ENCODE peak calls at places on chromosomes 1 and 21, in six cellular contexts. B, P, K, W, C and F are unnamed samples.

GRCh38 chr1:14946567-14947285 is 206.8 kb upstream of the TMEM51 start:
- DNase-seq in B (no peak), P (peak), K (peak), W (no peak), C (no peak), F (peak)

GRCh38 chr1:2135425-2135824 is 59.1 kb downstream of the FAAP20 start:
- DNase-seq in B (no peak), P (peak), K (peak), W (no peak), C (no peak), F (peak)

GRCh38 chr21:45105906-45106485 is 31.6 kb downstream of the ADARB1 start:
- DNase-seq in B (no peak), P (no peak), K (no peak), W (no peak), C (no peak), F (no peak)

GRCh38 chr21:37507716-37508115 is 141.1 kb downstream of the DYRK1A start:
- DNase-seq in B (no peak), P (no peak), K (no peak), W (no peak), C (no peak), F (no peak)

GRCh38 chr1:226668173-226668560 is 70.9 kb downstream of the ITPKB start:
- DNase-seq in B (no peak), P (no peak), K (no peak), W (no peak), C (no peak), F (no peak)

GRCh38 chr1:28580706-28581530 is 11.1 kb upstream of the RAB42 start:
- DNase-seq in B (peak), P (peak), K (peak), W (peak), C (no peak), F (no peak)

GRCh38 chr1:98940680-98941079 is 64.0 kb downstream of the PLPPR5 start:
- DNase-seq in B (no peak), P (peak), K (peak), W (no peak), C (no peak), F (no peak)

GRCh38 chr1:221845650-221846371 is 103.9 kb upstream of the DUSP10 start:
- DNase-seq in B (no peak), P (peak), K (peak), W (peak), C (no peak), F (no peak)

GRCh38 chr1:247639381-247639981 is 34.1 kb downstream of the OR2G3 start:
- DNase-seq in B (peak), P (peak), K (no peak), W (no peak), C (peak), F (peak)

GRCh38 chr1:64623750-64624445 is 121.0 kb upstream of the RAVER2 start:
- DNase-seq in B (no peak), P (peak), K (peak), W (peak), C (no peak), F (no peak)

GRCh38 chr1:172203135-172203823 is 217.2 kb upstream of the C1orf105 start:
- DNase-seq in B (no peak), P (peak), K (no peak), W (peak), C (no peak), F (no peak)

GRCh38 chr1:243950166-243950565 is 100.1 kb upstream of the AKT3 start:
- DNase-seq in B (no peak), P (peak), K (peak), W (no peak), C (no peak), F (no peak)

GRCh38 chr1:111439461-111440351 is 9.3 kb downstream of the WDR77 start:
- DNase-seq in B (no peak), P (no peak), K (no peak), W (no peak), C (no peak), F (no peak)

GRCh38 chr21:33029975-33030461 is 4.3 kb downstream of the OLIG2 start:
- DNase-seq in B (no peak), P (no peak), K (no peak), W (no peak), C (no peak), F (no peak)